ENCODE peak calls at places on chromosome 15, in six cellular contexts. One of them, this sample, is unnamed.

GRCh38 chr15:94164202-94164807 is 67.1 kb upstream of the MCTP2 start:
- DNase-seq in psoas muscle: peak; percentile 15
- DNase-seq in lung: peak; percentile 53
- DNase-seq in heart right ventricle: peak; percentile 40
- DNase-seq in cardiac muscle cell: peak; percentile 77
- DNase-seq in IMR-90: peak; percentile 51
- DNase-seq in this sample: peak; percentile 65

GRCh38 chr15:67225336-67225735 is 29.1 kb downstream of the AAGAB start:
- DNase-seq in heart right ventricle: no peak
- DNase-seq in cardiac muscle cell: no peak
- DNase-seq in psoas muscle: no peak
- DNase-seq in IMR-90: peak; percentile 78
- DNase-seq in lung: no peak
- DNase-seq in this sample: peak; percentile 88

GRCh38 chr15:88440021-88440420 is 27.2 kb downstream of the MRPL46 start:
- DNase-seq in lung: peak; percentile 11
- DNase-seq in psoas muscle: no peak
- DNase-seq in cardiac muscle cell: no peak
- DNase-seq in heart right ventricle: no peak
- DNase-seq in IMR-90: peak; percentile 78
- DNase-seq in this sample: peak; percentile 59

GRCh38 chr15:52523192-52523591 is 5.5 kb downstream of the MYO5A start:
- DNase-seq in lung: no peak
- DNase-seq in heart right ventricle: no peak
- DNase-seq in IMR-90: peak; percentile 93
- DNase-seq in psoas muscle: no peak
- DNase-seq in cardiac muscle cell: no peak
- DNase-seq in this sample: peak; percentile 78

GRCh38 chr15:38362355-38362754 is 91.6 kb upstream of the FAM98B start:
- DNase-seq in cardiac muscle cell: no peak
- DNase-seq in heart right ventricle: no peak
- DNase-seq in lung: no peak
- DNase-seq in IMR-90: no peak
- DNase-seq in psoas muscle: no peak
- DNase-seq in this sample: no peak

GRCh38 chr15:63502137-63502801 is 2.1 kb upstream of the USP3 start:
- DNase-seq in psoas muscle: peak; percentile 25
- DNase-seq in IMR-90: peak; percentile 44
- DNase-seq in lung: no peak
- DNase-seq in cardiac muscle cell: no peak
- DNase-seq in heart right ventricle: no peak
- DNase-seq in this sample: no peak

GRCh38 chr15:52021128-52021671 is 2.2 kb downstream of the MAPK6 start:
- DNase-seq in cardiac muscle cell: peak; percentile 52
- DNase-seq in lung: peak; percentile 45
- DNase-seq in psoas muscle: no peak
- DNase-seq in heart right ventricle: peak; percentile 48
- DNase-seq in IMR-90: peak; percentile 97
- DNase-seq in this sample: peak; percentile 86

GRCh38 chr15:50880651-50881114 is 27.8 kb upstream of the AP4E1 start:
- DNase-seq in psoas muscle: no peak
- DNase-seq in IMR-90: peak; percentile 86
- DNase-seq in cardiac muscle cell: no peak
- DNase-seq in heart right ventricle: no peak
- DNase-seq in lung: no peak
- DNase-seq in this sample: peak; percentile 54

GRCh38 chr15:52161406-52161966 is 29.7 kb downstream of the GNB5 start:
- DNase-seq in lung: no peak
- DNase-seq in heart right ventricle: no peak
- DNase-seq in IMR-90: no peak
- DNase-seq in cardiac muscle cell: no peak
- DNase-seq in psoas muscle: no peak
- DNase-seq in this sample: no peak

GRCh38 chr15:31004220-31004733 is 12.8 kb upstream of the MTMR10 start:
- DNase-seq in IMR-90: no peak
- DNase-seq in psoas muscle: no peak
- DNase-seq in cardiac muscle cell: no peak
- DNase-seq in heart right ventricle: peak; percentile 80
- DNase-seq in lung: no peak
- DNase-seq in this sample: no peak

GRCh38 chr15:63025460-63025859 is 17.1 kb upstream of the TPM1 start:
- DNase-seq in cardiac muscle cell: no peak
- DNase-seq in IMR-90: no peak
- DNase-seq in psoas muscle: no peak
- DNase-seq in heart right ventricle: no peak
- DNase-seq in lung: no peak
- DNase-seq in this sample: no peak

GRCh38 chr15:73053398-73053723 is 1.1 kb downstream of the NEO1 start:
- DNase-seq in IMR-90: no peak
- DNase-seq in lung: no peak
- DNase-seq in cardiac muscle cell: no peak
- DNase-seq in heart right ventricle: no peak
- DNase-seq in psoas muscle: no peak
- DNase-seq in this sample: no peak

GRCh38 chr15:96720251-96720650 is 389.8 kb downstream of the NR2F2 start:
- DNase-seq in psoas muscle: no peak
- DNase-seq in cardiac muscle cell: no peak
- DNase-seq in lung: no peak
- DNase-seq in IMR-90: no peak
- DNase-seq in heart right ventricle: no peak
- DNase-seq in this sample: no peak

GRCh38 chr15:101267320-101268104 is 9.8 kb downstream of the SELENOS start:
- DNase-seq in heart right ventricle: no peak
- DNase-seq in IMR-90: peak; percentile 91
- DNase-seq in lung: no peak
- DNase-seq in cardiac muscle cell: no peak
- DNase-seq in psoas muscle: peak; percentile 67
- DNase-seq in this sample: no peak

GRCh38 chr15:101615986-101616848 is 36.0 kb downstream of the TM2D3 start:
- DNase-seq in cardiac muscle cell: peak; percentile 69
- DNase-seq in heart right ventricle: peak; percentile 58
- DNase-seq in psoas muscle: peak; percentile 73
- DNase-seq in lung: peak; percentile 47
- DNase-seq in IMR-90: peak; percentile 67
- DNase-seq in this sample: peak; percentile 73

GRCh38 chr15:52567886-52568568 is 803 bp downstream of the ARPP19 start:
- DNase-seq in IMR-90: peak; percentile 24
- DNase-seq in cardiac muscle cell: no peak
- DNase-seq in lung: peak; percentile 41
- DNase-seq in psoas muscle: no peak
- DNase-seq in heart right ventricle: peak; percentile 11
- DNase-seq in this sample: peak; percentile 35

GRCh38 chr15:73994419-73994883 is at the start of gene PML:
- DNase-seq in cardiac muscle cell: peak; percentile 96
- DNase-seq in lung: peak; percentile 97
- DNase-seq in IMR-90: peak; percentile 93
- DNase-seq in heart right ventricle: peak; percentile 98
- DNase-seq in psoas muscle: peak; percentile 97
- DNase-seq in this sample: peak; percentile 91

GRCh38 chr15:36617529-36618196 is 38.2 kb downstream of the CDIN1 start:
- DNase-seq in heart right ventricle: no peak
- DNase-seq in cardiac muscle cell: no peak
- DNase-seq in psoas muscle: no peak
- DNase-seq in lung: no peak
- DNase-seq in IMR-90: no peak
- DNase-seq in this sample: no peak

GRCh38 chr15:86615411-86615810 is 535.7 kb downstream of the AGBL1 start:
- DNase-seq in lung: no peak
- DNase-seq in psoas muscle: no peak
- DNase-seq in heart right ventricle: no peak
- DNase-seq in IMR-90: no peak
- DNase-seq in cardiac muscle cell: no peak
- DNase-seq in this sample: no peak

GRCh38 chr15:99965376-99965775 is 232.1 kb upstream of the LYSMD4 start:
- DNase-seq in psoas muscle: no peak
- DNase-seq in IMR-90: no peak
- DNase-seq in cardiac muscle cell: no peak
- DNase-seq in lung: no peak
- DNase-seq in heart right ventricle: no peak
- DNase-seq in this sample: no peak
- H3K4me1 ChIP-seq in psoas muscle: no peaks in the 10 kb centered on the region
- H3K4me1 ChIP-seq in IMR-90: no peaks in the 10 kb centered on the region
- H3K4me1 ChIP-seq in cardiac muscle cell: no peaks in the 10 kb centered on the region
- H3K4me1 ChIP-seq in lung: no peaks in the 10 kb centered on the region
- H3K4me1 ChIP-seq in heart right ventricle: no peaks in the 10 kb centered on the region
- H3K4me1 ChIP-seq in this sample: peaks cover 17% of the 10 kb centered on the region

GRCh38 chr15:65336767-65337435 is 32.4 kb downstream of the RNU5B-1 start:
- DNase-seq in IMR-90: no peak
- DNase-seq in lung: no peak
- DNase-seq in cardiac muscle cell: no peak
- DNase-seq in heart right ventricle: no peak
- DNase-seq in psoas muscle: no peak
- DNase-seq in this sample: no peak
- TF ChIP-seq CTCF in IMR-90: no peak
- TF ChIP-seq CTCF in lung: no peak
- TF ChIP-seq CTCF in cardiac muscle cell: no peak
- TF ChIP-seq CTCF in heart right ventricle: no peak
- TF ChIP-seq CTCF in psoas muscle: no peak
- TF ChIP-seq CTCF in this sample: no peak

GRCh38 chr15:70504305-70504951 is 258.9 kb downstream of the UACA start:
- DNase-seq in heart right ventricle: peak; percentile 70
- DNase-seq in cardiac muscle cell: no peak
- DNase-seq in lung: no peak
- DNase-seq in psoas muscle: peak; percentile 71
- DNase-seq in IMR-90: peak; percentile 55
- DNase-seq in this sample: no peak
- H3K4me1 ChIP-seq in heart right ventricle: peaks cover 66% of the 10 kb centered on the region
- H3K4me1 ChIP-seq in cardiac muscle cell: peaks cover 6% of the 10 kb centered on the region
- H3K4me1 ChIP-seq in lung: no peaks in the 10 kb centered on the region
- H3K4me1 ChIP-seq in psoas muscle: peaks cover 19% of the 10 kb centered on the region
- H3K4me1 ChIP-seq in IMR-90: peaks cover 27% of the 10 kb centered on the region
- H3K4me1 ChIP-seq in this sample: peaks cover 30% of the 10 kb centered on the region

GRCh38 chr15:85005319-85005718 is 23.7 kb downstream of the PDE8A start:
- DNase-seq in IMR-90: no peak
- DNase-seq in heart right ventricle: no peak
- DNase-seq in lung: no peak
- DNase-seq in cardiac muscle cell: no peak
- DNase-seq in psoas muscle: no peak
- DNase-seq in this sample: no peak
- TF ChIP-seq CTCF in IMR-90: peak; percentile 24
- TF ChIP-seq CTCF in heart right ventricle: no peak
- TF ChIP-seq CTCF in lung: no peak
- TF ChIP-seq CTCF in cardiac muscle cell: peak; percentile 7
- TF ChIP-seq CTCF in psoas muscle: no peak
- TF ChIP-seq CTCF in this sample: peak; percentile 46

GRCh38 chr15:98689431-98689861 is 41.1 kb downstream of the IGF1R start:
- DNase-seq in cardiac muscle cell: no peak
- DNase-seq in IMR-90: peak; percentile 54
- DNase-seq in heart right ventricle: no peak
- DNase-seq in psoas muscle: no peak
- DNase-seq in lung: no peak
- DNase-seq in this sample: peak; percentile 58

GRCh38 chr15:98686983-98687382 is 38.6 kb downstream of the IGF1R start:
- DNase-seq in cardiac muscle cell: no peak
- DNase-seq in IMR-90: no peak
- DNase-seq in psoas muscle: no peak
- DNase-seq in heart right ventricle: no peak
- DNase-seq in lung: no peak
- DNase-seq in this sample: no peak

GRCh38 chr15:98694153-98694552 is 45.8 kb downstream of the IGF1R start:
- DNase-seq in IMR-90: no peak
- DNase-seq in lung: no peak
- DNase-seq in psoas muscle: no peak
- DNase-seq in cardiac muscle cell: no peak
- DNase-seq in heart right ventricle: no peak
- DNase-seq in this sample: no peak

GRCh38 chr15:98690272-98690671 is 41.9 kb downstream of the IGF1R start:
- DNase-seq in lung: no peak
- DNase-seq in psoas muscle: no peak
- DNase-seq in heart right ventricle: no peak
- DNase-seq in IMR-90: peak; percentile 47
- DNase-seq in cardiac muscle cell: no peak
- DNase-seq in this sample: no peak

DNA sequence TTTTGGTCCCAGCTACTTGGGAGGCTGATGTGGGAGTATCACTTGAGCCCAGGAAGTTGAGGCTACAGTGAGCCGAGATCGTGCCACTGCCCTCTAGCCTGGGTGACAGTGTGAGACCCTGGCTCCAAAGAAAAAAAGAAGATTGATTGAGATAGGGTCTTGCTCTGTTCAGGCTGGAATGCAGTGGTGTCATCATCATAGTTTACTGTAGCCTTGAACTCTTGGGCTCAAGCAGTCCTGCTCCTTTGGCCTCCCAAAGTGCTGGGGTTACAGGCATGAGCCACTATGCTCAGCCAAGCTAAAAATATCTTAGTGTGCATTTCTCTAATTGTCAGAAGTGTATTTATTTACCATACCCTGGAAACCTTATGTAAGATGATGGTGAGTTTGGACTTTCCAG is 43.9 kb downstream of the IGF1R start:
- DNase-seq in IMR-90: no peak
- DNase-seq in cardiac muscle cell: no peak
- DNase-seq in psoas muscle: no peak
- DNase-seq in heart right ventricle: no peak
- DNase-seq in lung: no peak
- DNase-seq in this sample: no peak
- H3K4me1 ChIP-seq in IMR-90: peaks cover 26% of the 10 kb centered on the region
- H3K4me1 ChIP-seq in cardiac muscle cell: peaks cover 55% of the 10 kb centered on the region
- H3K4me1 ChIP-seq in psoas muscle: peaks cover 36% of the 10 kb centered on the region
- H3K4me1 ChIP-seq in heart right ventricle: peaks cover 37% of the 10 kb centered on the region
- H3K4me1 ChIP-seq in lung: peaks cover 34% of the 10 kb centered on the region
- H3K4me1 ChIP-seq in this sample: no peaks in the 10 kb centered on the region

GRCh38 chr15:92231461-92231860 is 162.2 kb upstream of the ST8SIA2 start:
- DNase-seq in psoas muscle: no peak
- DNase-seq in cardiac muscle cell: no peak
- DNase-seq in heart right ventricle: no peak
- DNase-seq in lung: no peak
- DNase-seq in IMR-90: no peak
- DNase-seq in this sample: no peak

GRCh38 chr15:92228830-92229229 is 164.9 kb upstream of the ST8SIA2 start:
- DNase-seq in heart right ventricle: no peak
- DNase-seq in cardiac muscle cell: no peak
- DNase-seq in IMR-90: no peak
- DNase-seq in psoas muscle: no peak
- DNase-seq in lung: no peak
- DNase-seq in this sample: no peak

GRCh38 chr15:92224843-92225242 is 168.8 kb upstream of the ST8SIA2 start:
- DNase-seq in heart right ventricle: no peak
- DNase-seq in cardiac muscle cell: no peak
- DNase-seq in psoas muscle: no peak
- DNase-seq in lung: no peak
- DNase-seq in IMR-90: no peak
- DNase-seq in this sample: no peak

GRCh38 chr15:92226020-92226612 is 167.6 kb upstream of the ST8SIA2 start:
- DNase-seq in IMR-90: no peak
- DNase-seq in heart right ventricle: no peak
- DNase-seq in psoas muscle: no peak
- DNase-seq in lung: no peak
- DNase-seq in cardiac muscle cell: peak; percentile 34
- DNase-seq in this sample: peak; percentile 28
- TF ChIP-seq CTCF in IMR-90: peak; percentile 14
- TF ChIP-seq CTCF in heart right ventricle: peak; percentile 57
- TF ChIP-seq CTCF in psoas muscle: peak; percentile 41
- TF ChIP-seq CTCF in lung: peak; percentile 6
- TF ChIP-seq CTCF in cardiac muscle cell: peak; percentile 21
- TF ChIP-seq CTCF in this sample: peak; percentile 59